ENCODE peak calls at places on chromosomes 2 and 18, in five cellular contexts. K is C1 segment of cervical spinal cord; Z is AG08395; J is stimulated activated CD8-positive, alpha-beta memory T cell treated with anti-CD3 and anti-CD28 coated beads, Interleukin-15, amount 100 ng/mL, for 48 hours; H is uterus. M is an unnamed sample.

GRCh38 chr2:39755466-39755865 is 23.6 kb downstream of the THUMPD2 start:
- DNase-seq in K (no peak), J (no peak), H (no peak), Z (no peak), M (no peak)

GRCh38 chr18:73279499-73279898 is 411.7 kb upstream of the NETO1 start:
- DNase-seq in K (no peak), J (no peak), Z (no peak), H (no peak), M (peak; percentile 79)

GRCh38 chr2:237431372-237431771 is 17.4 kb upstream of the COL6A3 start:
- DNase-seq in J (no peak), H (no peak), K (no peak), Z (no peak), M (no peak)

GRCh38 chr2:169323841-169324240 is 38.5 kb downstream of the LRP2 start:
- DNase-seq in Z (no peak), H (no peak), K (no peak), J (no peak), M (no peak)

GRCh38 chr2:142992843-142993242 is 115.4 kb downstream of the KYNU start:
- DNase-seq in H (no peak), J (no peak), K (no peak), Z (no peak), M (no peak)

GRCh38 chr2:234694244-234695013 is 197.5 kb upstream of the ARL4C start:
- DNase-seq in K (no peak), J (no peak), Z (peak; percentile 82), H (no peak), M (no peak)

GRCh38 chr2:235954281-235954680 is 213.9 kb downstream of the GBX2 start:
- DNase-seq in Z (no peak), K (no peak), H (no peak), J (no peak), M (no peak)

GRCh38 chr2:47345584-47345913 is 57.4 kb upstream of the MSH2 start:
- DNase-seq in K (no peak), J (no peak), H (no peak), Z (no peak), M (no peak)

GRCh38 chr18:35956226-35956625 is 16.3 kb upstream of the RMP24 start:
- DNase-seq in H (no peak), Z (no peak), J (no peak), K (no peak), M (no peak)

GRCh38 chr2:24521975-24522639 is 31.1 kb downstream of the NCOA1 start:
- DNase-seq in Z (no peak), K (no peak), H (no peak), J (no peak), M (no peak)

GRCh38 chr2:183729380-183729779 is 605.1 kb downstream of the NUP35 start:
- DNase-seq in H (no peak), Z (no peak), K (no peak), J (no peak), M (no peak)

GRCh38 chr18:9708057-9708881 is at the start of gene RAB31:
- DNase-seq in K (peak; percentile 64), Z (peak; percentile 93), H (peak; percentile 80), J (no peak), M (peak; percentile 89)

GRCh38 chr2:226837787-226838603 is 2.1 kb downstream of the RHBDD1 start:
- DNase-seq in K (no peak), Z (no peak), H (no peak), J (no peak), M (no peak)

GRCh38 chr2:238457927-238458324 is 31.2 kb downstream of the ASB1 start:
- DNase-seq in K (no peak), H (no peak), J (no peak), Z (peak; percentile 27), M (no peak)

GRCh38 chr18:58117685-58118403 is 73.8 kb downstream of the NEDD4L start:
- DNase-seq in K (no peak), H (peak; percentile 16), J (no peak), Z (peak; percentile 33), M (no peak)

GRCh38 chr2:56522605-56523089 is 338.9 kb downstream of the CCDC85A start:
- DNase-seq in H (no peak), J (no peak), Z (peak; percentile 17), K (no peak), M (peak; percentile 40)

GRCh38 chr2:119253114-119253702 is 29.6 kb downstream of the STEAP3 start:
- DNase-seq in Z (peak; percentile 35), J (no peak), K (no peak), H (no peak), M (no peak)